ENCODE peak calls at places on chromosome 10, in four cellular contexts. One of them, this sample, is unnamed.

GRCh38 chr10:35306852-35307251 is 29.5 kb upstream of the CCNY start:
- DNase-seq in BE2C: peak; percentile 20
- DNase-seq in fibroblast of pulmonary artery: no peak
- DNase-seq in PC-3: peak; percentile 99
- DNase-seq in this sample: peak; percentile 45

GRCh38 chr10:87931836-87932230 is 68.4 kb downstream of the PTEN start:
- DNase-seq in BE2C: no peak
- DNase-seq in fibroblast of pulmonary artery: no peak
- DNase-seq in PC-3: no peak
- DNase-seq in this sample: peak; percentile 34

GRCh38 chr10:119208553-119208940 is 1.2 kb downstream of the GRK5 start:
- DNase-seq in BE2C: no peak
- DNase-seq in fibroblast of pulmonary artery: peak; percentile 41
- DNase-seq in PC-3: peak; percentile 6
- DNase-seq in this sample: no peak

GRCh38 chr10:69679736-69680135 is 49.7 kb downstream of the FAM241B start:
- DNase-seq in BE2C: no peak
- DNase-seq in fibroblast of pulmonary artery: no peak
- DNase-seq in PC-3: no peak
- DNase-seq in this sample: no peak

GRCh38 chr10:4102802-4103344 is 317.9 kb upstream of the KLF6 start:
- DNase-seq in BE2C: no peak
- DNase-seq in fibroblast of pulmonary artery: no peak
- DNase-seq in PC-3: peak; percentile 33
- DNase-seq in this sample: no peak

GRCh38 chr10:82378146-82378545 is 503.2 kb downstream of the NRG3 start:
- DNase-seq in BE2C: peak; percentile 76
- DNase-seq in fibroblast of pulmonary artery: peak; percentile 91
- DNase-seq in PC-3: no peak
- DNase-seq in this sample: peak; percentile 75

GRCh38 chr10:48602401-48603135 is 2.3 kb downstream of the ARHGAP22 start:
- DNase-seq in BE2C: no peak
- DNase-seq in fibroblast of pulmonary artery: peak; percentile 16
- DNase-seq in PC-3: no peak
- DNase-seq in this sample: no peak

GRCh38 chr10:3907514-3907913 is 122.5 kb upstream of the KLF6 start:
- DNase-seq in BE2C: no peak
- DNase-seq in fibroblast of pulmonary artery: no peak
- DNase-seq in PC-3: no peak
- DNase-seq in this sample: no peak

GRCh38 chr10:71081912-71082311 is 130.5 kb upstream of the UNC5B start:
- DNase-seq in BE2C: no peak
- DNase-seq in fibroblast of pulmonary artery: no peak
- DNase-seq in PC-3: no peak
- DNase-seq in this sample: no peak

GRCh38 chr10:29851241-29851640 is 208.1 kb downstream of the JCAD start:
- DNase-seq in BE2C: no peak
- DNase-seq in fibroblast of pulmonary artery: no peak
- DNase-seq in PC-3: no peak
- DNase-seq in this sample: no peak

GRCh38 chr10:107800061-107800460 is 635.6 kb upstream of the SORCS1 start:
- DNase-seq in BE2C: no peak
- DNase-seq in fibroblast of pulmonary artery: no peak
- DNase-seq in PC-3: no peak
- DNase-seq in this sample: no peak

GRCh38 chr10:76946268-76946667 is 691.3 kb downstream of the KCNMA1 start:
- DNase-seq in BE2C: no peak
- DNase-seq in fibroblast of pulmonary artery: peak; percentile 51
- DNase-seq in PC-3: peak; percentile 60
- DNase-seq in this sample: peak; percentile 72

GRCh38 chr10:124827474-124827873 is 25.9 kb downstream of the ABRAXAS2 start:
- DNase-seq in BE2C: no peak
- DNase-seq in fibroblast of pulmonary artery: peak; percentile 46
- DNase-seq in PC-3: peak; percentile 47
- DNase-seq in this sample: peak; percentile 4

GRCh38 chr10:115103700-115104099 is 10.5 kb downstream of the ATRNL1 start:
- DNase-seq in BE2C: no peak
- DNase-seq in fibroblast of pulmonary artery: no peak
- DNase-seq in PC-3: no peak
- DNase-seq in this sample: no peak

GRCh38 chr10:125661942-125662515 is 20.9 kb downstream of the TEX36 start:
- DNase-seq in BE2C: no peak
- DNase-seq in fibroblast of pulmonary artery: peak; percentile 2
- DNase-seq in PC-3: peak; percentile 93
- DNase-seq in this sample: peak; percentile 94

GRCh38 chr10:114908896-114909295 is 29.1 kb upstream of the TRUB1 start:
- DNase-seq in BE2C: no peak
- DNase-seq in fibroblast of pulmonary artery: no peak
- DNase-seq in PC-3: peak; percentile 19
- DNase-seq in this sample: no peak

GRCh38 chr10:25867321-25867720 is 66.7 kb upstream of the MYO3A start:
- DNase-seq in BE2C: no peak
- DNase-seq in fibroblast of pulmonary artery: peak; percentile 38
- DNase-seq in PC-3: no peak
- DNase-seq in this sample: no peak

GRCh38 chr10:19767876-19768275 is 48.4 kb upstream of the PLXDC2 start:
- DNase-seq in BE2C: peak; percentile 35
- DNase-seq in fibroblast of pulmonary artery: no peak
- DNase-seq in PC-3: no peak
- DNase-seq in this sample: no peak

GRCh38 chr10:78025685-78026364 is 3.5 kb downstream of the POLR3A start:
- DNase-seq in BE2C: no peak
- DNase-seq in fibroblast of pulmonary artery: no peak
- DNase-seq in PC-3: peak; percentile 100
- DNase-seq in this sample: peak; percentile 64

GRCh38 chr10:69716711-69717560 is 84.8 kb upstream of the COL13A1 start:
- DNase-seq in BE2C: peak; percentile 62
- DNase-seq in fibroblast of pulmonary artery: peak; percentile 46
- DNase-seq in PC-3: peak; percentile 95
- DNase-seq in this sample: no peak

GRCh38 chr10:28250358-28250757 is 52.5 kb downstream of the MPP7 start:
- DNase-seq in BE2C: no peak
- DNase-seq in fibroblast of pulmonary artery: no peak
- DNase-seq in PC-3: no peak
- DNase-seq in this sample: no peak

GRCh38 chr10:107814865-107815487 is 650.5 kb upstream of the SORCS1 start:
- DNase-seq in BE2C: peak; percentile 76
- DNase-seq in fibroblast of pulmonary artery: peak; percentile 73
- DNase-seq in PC-3: peak; percentile 78
- DNase-seq in this sample: peak; percentile 62

GRCh38 chr10:13346280-13346819 is 1.7 kb downstream of the SEPHS1 start:
- DNase-seq in BE2C: no peak
- DNase-seq in fibroblast of pulmonary artery: peak; percentile 61
- DNase-seq in PC-3: peak; percentile 35
- DNase-seq in this sample: peak; percentile 83

GRCh38 chr10:73644015-73644743 is 2.9 kb upstream of the MYOZ1 start:
- DNase-seq in BE2C: peak; percentile 58
- DNase-seq in fibroblast of pulmonary artery: peak; percentile 81
- DNase-seq in PC-3: peak; percentile 99
- DNase-seq in this sample: peak; percentile 48

GRCh38 chr10:72242675-72243074 is 26.6 kb upstream of the ASCC1 start:
- DNase-seq in BE2C: no peak
- DNase-seq in fibroblast of pulmonary artery: peak; percentile 97
- DNase-seq in PC-3: no peak
- DNase-seq in this sample: peak; percentile 63

DNA sequence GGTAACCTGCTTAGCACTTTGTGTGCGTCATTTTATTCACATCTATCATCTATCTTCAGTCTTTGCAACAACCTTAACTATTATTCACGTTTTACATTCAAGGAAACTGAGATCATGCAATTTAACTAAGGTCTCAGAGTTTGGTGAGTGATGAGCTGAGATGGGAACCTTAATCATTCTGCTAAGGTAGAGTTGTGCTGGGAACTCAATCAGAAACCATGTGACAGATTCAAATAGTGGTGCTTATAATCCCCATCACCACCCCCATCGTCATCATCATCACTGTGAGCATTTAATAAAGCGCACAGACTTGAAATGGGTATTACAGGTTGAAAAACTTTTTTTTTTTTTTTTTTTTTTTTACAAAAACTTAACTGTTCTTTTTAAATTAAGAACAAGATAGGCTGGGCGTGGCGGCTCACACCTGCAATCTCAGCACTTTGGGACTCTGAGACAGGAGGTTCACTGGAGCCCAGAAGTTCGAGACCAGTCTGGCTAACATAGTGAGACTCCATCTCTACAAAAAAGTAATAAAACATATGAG is 160.9 kb downstream of the PIP4K2A start:
- DNase-seq in BE2C: no peak
- DNase-seq in fibroblast of pulmonary artery: no peak
- DNase-seq in PC-3: no peak
- DNase-seq in this sample: no peak
- H3K4me3 ChIP-seq in BE2C: no peak overlapping the region
- H3K4me3 ChIP-seq in fibroblast of pulmonary artery: no peak overlapping the region
- H3K4me3 ChIP-seq in PC-3: no peak overlapping the region
- H3K4me3 ChIP-seq in this sample: no peak overlapping the region

GRCh38 chr10:123149568-123150228 is 1.8 kb downstream of the HMX2 start:
- DNase-seq in BE2C: no peak
- DNase-seq in fibroblast of pulmonary artery: peak; percentile 46
- DNase-seq in PC-3: no peak
- DNase-seq in this sample: peak; percentile 74
- H3K4me3 ChIP-seq in BE2C: peak overlapping the region; percentile 60
- H3K4me3 ChIP-seq in fibroblast of pulmonary artery: peak overlapping the region; percentile 17
- H3K4me3 ChIP-seq in PC-3: no peak overlapping the region
- H3K4me3 ChIP-seq in this sample: peak overlapping the region; percentile 42

GRCh38 chr10:132784582-132785432 is 1.1 kb downstream of the NKX6-2 start:
- DNase-seq in BE2C: no peak
- DNase-seq in fibroblast of pulmonary artery: no peak
- DNase-seq in PC-3: no peak
- DNase-seq in this sample: no peak

GRCh38 chr10:132786529-132787252 is 744 bp upstream of the NKX6-2 start:
- DNase-seq in BE2C: no peak
- DNase-seq in fibroblast of pulmonary artery: no peak
- DNase-seq in PC-3: no peak
- DNase-seq in this sample: no peak

GRCh38 chr10:132786279-132786528 is 257 bp upstream of the NKX6-2 start:
- DNase-seq in BE2C: no peak
- DNase-seq in fibroblast of pulmonary artery: no peak
- DNase-seq in PC-3: no peak
- DNase-seq in this sample: peak; percentile 25

GRCh38 chr10:132783865-132784581 is 1.9 kb downstream of the NKX6-2 start:
- DNase-seq in BE2C: no peak
- DNase-seq in fibroblast of pulmonary artery: no peak
- DNase-seq in PC-3: no peak
- DNase-seq in this sample: no peak

GRCh38 chr10:132785433-132786278 is at the start of gene NKX6-2:
- DNase-seq in BE2C: no peak
- DNase-seq in fibroblast of pulmonary artery: peak; percentile 8
- DNase-seq in PC-3: no peak
- DNase-seq in this sample: peak; percentile 47
- H3K4me3 ChIP-seq in BE2C: no peak within 1 kb of the TSS
- H3K4me3 ChIP-seq in fibroblast of pulmonary artery: no peak within 1 kb of the TSS
- H3K4me3 ChIP-seq in PC-3: peak within 1 kb of the TSS; percentile 40
- H3K4me3 ChIP-seq in this sample: no peak within 1 kb of the TSS

GRCh38 chr10:132669208-132669861 is 116.6 kb downstream of the NKX6-2 start:
- DNase-seq in BE2C: no peak
- DNase-seq in fibroblast of pulmonary artery: no peak
- DNase-seq in PC-3: no peak
- DNase-seq in this sample: no peak
- H3K4me3 ChIP-seq in BE2C: no peak overlapping the region
- H3K4me3 ChIP-seq in fibroblast of pulmonary artery: no peak overlapping the region
- H3K4me3 ChIP-seq in PC-3: peak overlapping the region; percentile 7
- H3K4me3 ChIP-seq in this sample: no peak overlapping the region

GRCh38 chr10:100746413-100746931 is 1.1 kb downstream of the PAX2 start:
- DNase-seq in BE2C: no peak
- DNase-seq in fibroblast of pulmonary artery: no peak
- DNase-seq in PC-3: no peak
- DNase-seq in this sample: no peak
- H3K4me3 ChIP-seq in BE2C: no peak overlapping the region
- H3K4me3 ChIP-seq in fibroblast of pulmonary artery: no peak overlapping the region
- H3K4me3 ChIP-seq in PC-3: no peak overlapping the region
- H3K4me3 ChIP-seq in this sample: no peak overlapping the region

This sample was measured in foreskin fibroblast.